ENCODE peak calls at places on chromosomes 13 and 19, in seven cellular contexts. N is stimulated activated naive CD8-positive, alpha-beta T cell treated with anti-CD3 and anti-CD28 coated beads, Interleukin-15, Interleukin-2, amounts not matched to agents 100 U/mL and 50 U/mL, for 24 hours; E is GM03348; V is lower leg skin; A is endodermal cell; T is IMR-90; O is T-helper 17 cell. K is an unnamed sample.

GRCh38 chr13:94999871-95000270 is 287.5 kb upstream of the SOX21 start:
- DNase-seq in N (no peak), E (no peak), V (no peak), A (no peak), T (no peak), O (no peak), K (no peak)

GRCh38 chr19:56839665-56840451 is 668 bp downstream of the PEG3 start:
- DNase-seq in N (no peak), E (no peak), V (peak), A (no peak), T (no peak), O (no peak), K (no peak)

GRCh38 chr13:53174550-53174949 is 145.9 kb downstream of the OLFM4 start:
- DNase-seq in N (no peak), E (no peak), V (no peak), A (no peak), T (no peak), O (no peak), K (no peak)

GRCh38 chr13:29677627-29678026 is 82.1 kb upstream of the SLC7A1 start:
- DNase-seq in N (no peak), E (no peak), V (no peak), A (no peak), T (no peak), O (no peak), K (no peak)

GRCh38 chr19:47406711-47407416 is 12.5 kb downstream of the MEIS3 start:
- DNase-seq in N (no peak), E (no peak), V (no peak), A (peak), T (no peak), O (no peak), K (no peak)

GRCh38 chr13:106738279-106738678 is 170.3 kb upstream of the ARGLU1 start:
- DNase-seq in N (no peak), E (no peak), V (no peak), A (no peak), T (no peak), O (no peak), K (no peak)

GRCh38 chr19:4803736-4804695 is 12.5 kb downstream of the FEM1A start:
- DNase-seq in N (peak), E (peak), V (no peak), A (peak), T (peak), O (peak), K (peak)

GRCh38 chr13:78241278-78241919 is 322.8 kb upstream of the EDNRB start:
- DNase-seq in N (peak), E (peak), V (no peak), A (peak), T (peak), O (no peak), K (no peak)

GRCh38 chr19:38003427-38004099 is 96.6 kb downstream of the SIPA1L3 start:
- DNase-seq in N (peak), E (peak), V (peak), A (peak), T (peak), O (no peak), K (no peak)

GRCh38 chr19:459724-460511 is 915 bp downstream of the SHC2 start:
- DNase-seq in N (peak), E (peak), V (peak), A (peak), T (peak), O (no peak), K (no peak)

GRCh38 chr19:2083174-2083854 is 12.8 kb downstream of the MOB3A start:
- DNase-seq in N (peak), E (no peak), V (no peak), A (no peak), T (no peak), O (peak), K (peak)

GRCh38 chr13:93002071-93002470 is 224.5 kb upstream of the GPC6 start:
- DNase-seq in N (no peak), E (peak), V (no peak), A (no peak), T (no peak), O (no peak), K (no peak)

GRCh38 chr13:70579941-70580340 is 471.7 kb upstream of the KLHL1 start:
- DNase-seq in N (no peak), E (no peak), V (no peak), A (no peak), T (no peak), O (no peak), K (no peak)

GRCh38 chr13:85590231-85590931 is 208.8 kb downstream of the SLITRK6 start:
- DNase-seq in N (no peak), E (no peak), V (no peak), A (no peak), T (no peak), O (no peak), K (no peak)

GRCh38 chr13:32581177-32581786 is 5.0 kb upstream of the PDS5B start:
- DNase-seq in N (no peak), E (peak), V (no peak), A (no peak), T (peak), O (no peak), K (no peak)

GRCh38 chr13:91659583-91660415 is 261.4 kb downstream of the GPC5 start:
- DNase-seq in N (no peak), E (no peak), V (no peak), A (no peak), T (no peak), O (no peak), K (no peak)

K was measured in T-helper 22 cell.